ENCODE peak calls at places on chromosomes 16 and 17, in four cellular contexts. D, J, L and P are unnamed samples.

GRCh38 chr16:56679813-56680212 is 2.5 kb upstream of the MT1X start:
- DNase-seq in D (no peak), J (no peak), L (no peak), P (no peak)

GRCh38 chr16:12092347-12092882 is 115.9 kb downstream of the SNX29 start:
- DNase-seq in D (peak; percentile 57), J (no peak), L (peak; percentile 5), P (no peak)

GRCh38 chr16:12672986-12673385 is 130.7 kb downstream of the CPPED1 start:
- DNase-seq in D (no peak), J (no peak), L (no peak), P (no peak)

GRCh38 chr17:78041401-78042179 is 83.1 kb downstream of the TNRC6C start:
- DNase-seq in D (no peak), J (no peak), L (no peak), P (no peak)

GRCh38 chr16:78505544-78506371 is 406.3 kb downstream of the WWOX start:
- DNase-seq in J (peak; percentile 44), L (peak; percentile 63), D (no peak), P (no peak)

GRCh38 chr16:70156207-70156978 is 17.2 kb upstream of the CLEC18C start:
- DNase-seq in J (no peak), D (no peak), L (no peak), P (no peak)

GRCh38 chr17:67377727-67378443 is 804 bp downstream of the PITPNC1 start:
- DNase-seq in J (no peak), L (peak; percentile 47), D (no peak), P (peak; percentile 57)

GRCh38 chr16:84448444-84448843 is 56.0 kb downstream of the MEAK7 start:
- DNase-seq in L (no peak), J (no peak), D (no peak), P (no peak)

GRCh38 chr16:79600636-79601091 is at the start of gene MAF:
- DNase-seq in L (peak; percentile 94), J (peak; percentile 79), D (no peak), P (peak; percentile 87)

GRCh38 chr16:72819345-72819744 is 228.6 kb downstream of the ZFHX3 start:
- DNase-seq in D (peak; percentile 57), J (no peak), L (no peak), P (no peak)

GRCh38 chr16:4338712-4339299 is 12.3 kb downstream of the PAM16 start:
- DNase-seq in J (no peak), D (no peak), L (no peak), P (no peak)

GRCh38 chr16:67661101-67661661 is 421 bp downstream of the PARD6A start:
- DNase-seq in J (no peak), L (no peak), D (no peak), P (peak; percentile 69)

GRCh38 chr17:80164185-80164584 is 5.6 kb upstream of the CARD14 start:
- DNase-seq in J (no peak), D (no peak), L (no peak), P (no peak)

GRCh38 chr17:37117743-37118142 is 169.0 kb downstream of the AATF start:
- DNase-seq in J (no peak), L (no peak), D (no peak), P (no peak)

GRCh38 chr17:32673964-32674363 is 187.2 kb downstream of the CDK5R1 start:
- DNase-seq in L (no peak), D (no peak), J (no peak), P (no peak)

GRCh38 chr17:79203657-79204056 is 129.0 kb downstream of the ENGASE start:
- DNase-seq in J (no peak), D (no peak), L (no peak), P (no peak)

GRCh38 chr16:56263711-56264608 is 72.7 kb downstream of the GNAO1 start:
- DNase-seq in L (no peak), J (peak; percentile 57), D (no peak), P (no peak)

GRCh38 chr17:61251939-61252865 is 147.4 kb upstream of the TBX2 start:
- DNase-seq in L (peak; percentile 97), D (peak; percentile 92), J (no peak), P (no peak)

GRCh38 chr16:85820604-85821372 is 21.3 kb downstream of the COX4I1 start:
- DNase-seq in L (no peak), D (no peak), J (no peak), P (no peak)

GRCh38 chr16:11852092-11852809 is 909 bp upstream of the RSL1D1 start:
- DNase-seq in D (no peak), J (no peak), L (no peak), P (no peak)

GRCh38 chr16:65937455-65937854 is 429.0 kb upstream of the CDH5 start:
- DNase-seq in J (no peak), L (no peak), D (no peak), P (no peak)

GRCh38 chr17:65886240-65886639 is 305.7 kb downstream of the CEP112 start:
- DNase-seq in L (no peak), J (no peak), D (peak; percentile 4), P (no peak)

GRCh38 chr17:73069164-73069774 is 23.2 kb downstream of the SLC39A11 start:
- DNase-seq in J (no peak), L (no peak), D (no peak), P (no peak)

GRCh38 chr17:72305964-72306551 is 185.2 kb downstream of the SOX9 start:
- DNase-seq in D (no peak), J (no peak), L (peak; percentile 57), P (no peak)

GRCh38 chr17:17576772-17577234 is 14.7 kb downstream of the PEMT start:
- DNase-seq in J (no peak), L (no peak), D (no peak), P (no peak)

GRCh38 chr17:39674179-39674578 is 5.9 kb downstream of the PNMT start:
- DNase-seq in J (no peak), L (no peak), D (no peak), P (no peak)

GRCh38 chr17:15261063-15261817 is 3.9 kb downstream of the PMP22 start:
- DNase-seq in D (no peak), L (no peak), J (peak; percentile 63), P (peak; percentile 51)

GRCh38 chr16:608019-608418 is 18.2 kb downstream of the RAB40C start:
- DNase-seq in L (no peak), J (no peak), D (no peak), P (no peak)

GRCh38 chr16:28317040-28317880 is 24.9 kb downstream of the SBK1 start:
- DNase-seq in L (peak; percentile 30), J (peak; percentile 17), D (no peak), P (peak; percentile 59)

GRCh38 chr16:86457621-86458456 is 52.5 kb upstream of the FOXF1 start:
- DNase-seq in L (peak; percentile 40), D (peak; percentile 82), J (no peak), P (no peak)